ENCODE peak calls at places on chromosomes 12 and 14, in five cellular contexts. C is neuronal stem cell, B is H9, U is H1, A is trophoblast cell. Z is an unnamed sample.
A peak's percentile ranks its signal among the peaks of the same experiment; 100 is the strongest.

GRCh38 chr12:78887008-78887407 is 22.4 kb downstream of the SYT1 start:
- DNase-seq in C (no peak), U (no peak), B (no peak), A (no peak), Z (peak; percentile 87)

GRCh38 chr12:57726151-57726883 is 12.2 kb downstream of the AGAP2 start:
- DNase-seq in A (no peak), C (peak; percentile 78), U (peak; percentile 65), B (peak; percentile 93), Z (peak; percentile 83)

GRCh38 chr14:54350196-54350595 is 46.6 kb upstream of the CDKN3 start:
- DNase-seq in C (no peak), U (no peak), A (no peak), B (no peak), Z (peak; percentile 40)

GRCh38 chr12:46364777-46365580 is 7.6 kb downstream of the SLC38A2 start:
- DNase-seq in A (no peak), B (no peak), U (no peak), C (no peak), Z (peak; percentile 61)

GRCh38 chr12:124392991-124393790 is 98.3 kb downstream of the RFLNA start:
- DNase-seq in B (peak; percentile 67), A (no peak), C (no peak), U (no peak), Z (peak; percentile 84)

GRCh38 chr14:102507891-102508312 is 1.7 kb downstream of the ANKRD9 start:
- DNase-seq in B (peak; percentile 43), C (no peak), A (no peak), U (no peak), Z (no peak)

GRCh38 chr14:62117010-62117717 is 354.9 kb downstream of the SNAPC1 start:
- DNase-seq in U (peak; percentile 91), C (peak; percentile 93), B (peak; percentile 98), A (peak; percentile 65), Z (peak; percentile 54)

GRCh38 chr12:113462117-113462774 is 9.4 kb downstream of the LHX5 start:
- DNase-seq in U (no peak), A (peak; percentile 59), C (peak; percentile 78), B (peak; percentile 90), Z (peak; percentile 75)

GRCh38 chr14:75518625-75519024 is 3.6 kb upstream of the BATF start:
- DNase-seq in U (no peak), C (no peak), A (peak; percentile 59), B (peak; percentile 71), Z (no peak)

GRCh38 chr14:104743461-104744380 is 9.2 kb upstream of the SIVA1 start:
- DNase-seq in U (no peak), A (no peak), C (no peak), B (no peak), Z (no peak)

GRCh38 chr14:95509512-95509911 is 6.9 kb downstream of the SYNE3 start:
- DNase-seq in U (no peak), A (no peak), C (no peak), B (no peak), Z (no peak)

GRCh38 chr14:64879635-64880381 is at the start of gene SPTB:
- DNase-seq in C (peak; percentile 27), B (peak; percentile 79), A (peak; percentile 16), U (no peak), Z (peak; percentile 3)

GRCh38 chr14:104941508-104942365 is 17.1 kb downstream of the PLD4 start:
- DNase-seq in B (no peak), U (no peak), C (no peak), A (no peak), Z (no peak)

GRCh38 chr14:99523661-99524050 is 42.4 kb downstream of the CCNK start:
- DNase-seq in A (no peak), B (no peak), C (no peak), U (no peak), Z (no peak)

GRCh38 chr14:94171208-94171607 is 2.9 kb upstream of the PPP4R4 start:
- DNase-seq in U (no peak), B (no peak), C (no peak), A (no peak), Z (no peak)

GRCh38 chr12:47032644-47033043 is 46.8 kb upstream of the PCED1B start:
- DNase-seq in A (no peak), U (no peak), B (no peak), C (no peak), Z (peak; percentile 72)

GRCh38 chr14:72519543-72519942 is 374.4 kb downstream of the DPF3 start:
- DNase-seq in A (no peak), C (no peak), B (no peak), U (no peak), Z (no peak)

GRCh38 chr14:76867536-76868452 is 41.6 kb downstream of the LRRC74A start:
- DNase-seq in U (no peak), A (no peak), C (no peak), B (no peak), Z (no peak)

GRCh38 chr14:87468531-87468930 is 524.5 kb downstream of the GALC start:
- DNase-seq in A (no peak), C (no peak), U (no peak), B (no peak), Z (no peak)

GRCh38 chr12:29742646-29743045 is 41.1 kb downstream of the TMTC1 start:
- DNase-seq in C (no peak), A (no peak), U (no peak), B (no peak), Z (no peak)
- H2BK5ac ChIP-seq in C (no peak overlapping the region), A (no peak overlapping the region), U (no peak overlapping the region), B (no peak overlapping the region), Z (no peak overlapping the region)

GRCh38 chr12:115407036-115407435 is 723.1 kb upstream of the TBX3 start:
- DNase-seq in B (no peak), A (no peak), C (no peak), U (no peak), Z (no peak)

GRCh38 chr12:115404761-115405470 is 720.9 kb upstream of the TBX3 start:
- DNase-seq in C (no peak), A (peak; percentile 37), B (no peak), U (no peak), Z (peak; percentile 74)

GRCh38 chr12:115405471-115405860 is 721.5 kb upstream of the TBX3 start:
- DNase-seq in A (no peak), U (no peak), C (no peak), B (no peak), Z (no peak)

GRCh38 chr12:115408642-115409041 is 724.7 kb upstream of the TBX3 start:
- DNase-seq in U (no peak), B (no peak), C (no peak), A (no peak), Z (no peak)

DNA sequence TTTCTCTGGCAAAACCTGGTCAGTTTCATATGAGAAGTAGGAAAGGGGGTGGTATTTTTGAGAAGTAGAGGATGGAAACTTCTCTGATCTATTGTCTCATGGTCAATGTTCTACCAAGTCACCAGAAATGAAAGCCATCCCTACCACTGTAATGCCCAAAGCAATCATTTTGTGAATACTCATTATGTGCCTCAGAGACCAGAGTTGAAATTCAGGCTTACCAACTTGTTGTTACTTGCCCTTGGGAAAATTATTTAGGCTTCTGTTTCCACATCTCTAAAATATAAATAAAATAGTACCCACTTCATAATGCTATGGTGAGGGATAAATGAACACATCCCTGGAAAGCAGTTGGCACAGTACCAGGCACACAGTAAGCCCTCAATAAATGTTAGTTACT is 723.7 kb upstream of the TBX3 start:
- DNase-seq in U (no peak), C (no peak), B (no peak), A (no peak), Z (no peak)
- H2BK12ac ChIP-seq in U (no peak overlapping the region), C (no peak overlapping the region), B (no peak overlapping the region), A (no peak overlapping the region), Z (no peak overlapping the region)

DNA sequence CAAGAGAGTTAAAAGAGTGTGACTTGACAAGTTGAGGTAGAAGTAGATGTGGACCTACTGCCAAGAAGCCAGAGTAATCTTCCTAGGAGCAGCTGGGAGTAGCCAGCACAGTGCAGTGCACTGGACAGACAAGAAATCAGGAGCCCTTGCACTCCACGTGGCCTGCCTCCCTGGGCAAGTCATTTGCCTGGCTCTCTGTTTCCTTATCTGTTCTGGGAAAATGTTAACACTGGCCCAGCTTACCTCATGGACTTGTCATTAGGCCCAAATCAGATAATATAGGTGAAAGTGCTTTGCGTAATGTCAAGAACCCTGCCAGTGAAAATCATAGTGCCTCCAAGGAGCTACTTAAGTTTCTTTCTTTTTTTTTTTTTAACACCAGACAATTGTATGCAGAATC is 19.2 kb downstream of the SLC7A8 start:
- DNase-seq in C (no peak), U (no peak), A (peak; percentile 79), B (no peak), Z (no peak)
- H3K4me1 ChIP-seq in C (peaks cover 26% of the 10 kb centered on the region), U (peaks cover 17% of the 10 kb centered on the region), A (peaks cover 20% of the 10 kb centered on the region), B (peaks cover 18% of the 10 kb centered on the region), Z (peaks cover 12% of the 10 kb centered on the region)

GRCh38 chr14:58822856-58823255 is 185.1 kb downstream of the DACT1 start:
- DNase-seq in U (no peak), B (no peak), A (no peak), C (no peak), Z (no peak)

GRCh38 chr14:58821421-58821820 is 183.7 kb downstream of the DACT1 start:
- DNase-seq in B (no peak), C (no peak), U (no peak), A (no peak), Z (no peak)

GRCh38 chr14:58817846-58818245 is 180.1 kb downstream of the DACT1 start:
- DNase-seq in A (no peak), U (no peak), B (no peak), C (no peak), Z (no peak)

GRCh38 chr14:58823309-58823708 is 185.5 kb downstream of the DACT1 start:
- DNase-seq in A (no peak), B (no peak), U (no peak), C (no peak), Z (no peak)

GRCh38 chr14:58820032-58820431 is 182.3 kb downstream of the DACT1 start:
- DNase-seq in C (no peak), B (no peak), U (no peak), A (no peak), Z (no peak)
- H2BK5ac ChIP-seq in C (no peak overlapping the region), B (no peak overlapping the region), U (no peak overlapping the region), A (no peak overlapping the region), Z (no peak overlapping the region)